ENCODE peak calls at places on chromosomes 16 and 17, in ten cellular contexts. X, R, I, A, N, S, G, V, Y and E are unnamed samples.

GRCh38 chr16:16178455-16179162 is 44.7 kb downstream of the ABCC6 start:
- DNase-seq in R (no peak), X (no peak), N (no peak), Y (no peak), V (no peak), G (no peak), I (no peak), S (no peak), A (no peak), E (no peak)

GRCh38 chr17:8360260-8360659 is 16.2 kb downstream of the KRABD2 start:
- DNase-seq in A (no peak), R (no peak), S (no peak), V (no peak), G (no peak), X (no peak), N (no peak), I (no peak), Y (no peak), E (no peak)

GRCh38 chr17:61470530-61471136 is 18.4 kb downstream of the TBX4 start:
- DNase-seq in A (no peak), G (no peak), Y (no peak), V (no peak), I (no peak), R (no peak), S (no peak), N (no peak), X (no peak), E (no peak)

GRCh38 chr16:19749571-19750080 is 31.6 kb downstream of the IQCK start:
- DNase-seq in G (no peak), X (no peak), V (no peak), Y (no peak), N (no peak), I (no peak), R (no peak), A (no peak), S (no peak), E (no peak)

GRCh38 chr17:44820631-44821196 is 9.4 kb downstream of the GJC1 start:
- DNase-seq in A (no peak), G (no peak), Y (peak), N (no peak), S (no peak), I (peak), X (peak), R (peak), V (peak), E (no peak)

GRCh38 chr17:52744179-52744578 is 585.7 kb upstream of the CA10 start:
- DNase-seq in S (no peak), V (no peak), Y (no peak), N (no peak), X (no peak), G (no peak), A (no peak), R (no peak), I (no peak), E (no peak)

GRCh38 chr17:47204722-47205418 is 4.3 kb upstream of the MYL4 start:
- DNase-seq in S (no peak), G (peak), R (no peak), X (peak), N (peak), I (peak), Y (no peak), A (peak), V (peak), E (peak)

GRCh38 chr17:38748329-38749221 is at the start of gene PCGF2:
- DNase-seq in I (peak), R (peak), X (peak), V (peak), A (no peak), Y (peak), S (no peak), G (no peak), N (no peak), E (no peak)

GRCh38 chr17:35849469-35850348 is 19.0 kb downstream of the HEATR9 start:
- DNase-seq in R (peak), A (peak), V (peak), Y (peak), I (peak), S (peak), X (peak), G (peak), N (peak), E (peak)

GRCh38 chr16:4370570-4371480 is 823 bp upstream of the VASN start:
- DNase-seq in Y (no peak), G (no peak), X (peak), V (no peak), R (peak), A (no peak), N (no peak), I (no peak), S (no peak), E (no peak)

GRCh38 chr17:1005361-1005946 is 8.5 kb downstream of the TIMM22 start:
- DNase-seq in Y (no peak), I (peak), X (peak), N (no peak), A (no peak), R (peak), V (no peak), S (no peak), G (no peak), E (no peak)

GRCh38 chr17:49210158-49211029 is at the start of the genes ABI3 and GNGT2:
- DNase-seq in S (no peak), I (no peak), V (no peak), Y (no peak), X (no peak), N (peak), R (peak), A (peak), G (peak), E (peak)

GRCh38 chr16:82192665-82193064 is 22.6 kb upstream of the MPHOSPH6 start:
- DNase-seq in A (no peak), S (no peak), G (no peak), R (peak), N (no peak), Y (no peak), X (no peak), I (no peak), V (no peak), E (peak)

GRCh38 chr17:7839199-7839889 is 5.3 kb downstream of the KDM6B start:
- DNase-seq in V (no peak), N (no peak), I (no peak), Y (no peak), R (no peak), X (no peak), G (no peak), S (no peak), A (no peak), E (no peak)

GRCh38 chr16:69270395-69270794 is 40.8 kb upstream of the VPS4A start:
- DNase-seq in Y (no peak), V (no peak), N (no peak), S (no peak), G (no peak), A (no peak), R (peak), X (no peak), I (no peak), E (no peak)

GRCh38 chr16:87048038-87048743 is 269.0 kb downstream of the C16orf95 start:
- DNase-seq in A (no peak), N (no peak), X (no peak), S (no peak), R (no peak), G (no peak), I (no peak), Y (no peak), V (no peak), E (no peak)

GRCh38 chr17:31490991-31491793 is 99.7 kb downstream of the RAB11FIP4 start:
- DNase-seq in A (no peak), X (no peak), R (no peak), V (no peak), I (no peak), N (no peak), S (no peak), Y (no peak), G (no peak), E (no peak)

GRCh38 chr17:77420804-77421634 is 280.2 kb downstream of the SEC14L1 start:
- DNase-seq in I (peak), V (no peak), X (peak), R (peak), G (peak), S (no peak), Y (peak), N (peak), A (peak), E (no peak)

GRCh38 chr16:66569827-66570405 is 3.7 kb downstream of the CMTM1 start:
- DNase-seq in R (peak), I (no peak), N (no peak), A (no peak), Y (no peak), V (no peak), G (no peak), S (no peak), X (no peak), E (no peak)

GRCh38 chr17:8563024-8563776 is 67.3 kb downstream of the MYH10 start:
- DNase-seq in X (no peak), A (no peak), R (no peak), Y (no peak), V (no peak), G (no peak), I (no peak), N (no peak), S (no peak), E (no peak)

GRCh38 chr17:68100000-68100641 is 64.6 kb downstream of the KPNA2 start:
- DNase-seq in R (no peak), G (no peak), N (no peak), X (no peak), V (no peak), I (no peak), S (no peak), Y (no peak), A (no peak), E (no peak)

GRCh38 chr16:77974883-77975282 is 47.5 kb upstream of the CLEC3A start:
- DNase-seq in N (no peak), V (peak), Y (no peak), S (no peak), A (no peak), R (peak), I (no peak), X (peak), G (no peak), E (no peak)

GRCh38 chr16:84547539-84548058 is 43.1 kb upstream of the MEAK7 start:
- DNase-seq in X (no peak), G (no peak), A (no peak), Y (peak), S (no peak), V (no peak), N (no peak), I (no peak), R (peak), E (no peak)

GRCh38 chr16:22206847-22207714 is 1.0 kb downstream of the EEF2K start:
- DNase-seq in R (peak), I (peak), Y (no peak), S (no peak), V (peak), N (peak), X (peak), G (peak), A (peak), E (peak)

GRCh38 chr17:37489197-37490001 is at the start of gene DUSP14:
- DNase-seq in I (peak), R (peak), A (peak), N (peak), S (peak), X (peak), Y (peak), V (peak), G (peak), E (peak)

GRCh38 chr16:76729525-76729924 is 452.3 kb downstream of the CNTNAP4 start:
- DNase-seq in I (no peak), V (no peak), Y (no peak), G (no peak), X (peak), A (no peak), R (peak), S (no peak), N (no peak), E (no peak)

GRCh38 chr17:46044286-46044928 is 45.4 kb downstream of the STH start:
- DNase-seq in S (no peak), A (peak), R (peak), V (peak), Y (peak), X (peak), G (peak), N (no peak), I (peak), E (peak)

GRCh38 chr17:57352658-57353057 is 96.3 kb downstream of the MSI2 start:
- DNase-seq in X (no peak), N (no peak), S (no peak), R (no peak), V (peak), A (no peak), I (no peak), Y (no peak), G (no peak), E (no peak)

GRCh38 chr17:39921323-39921722 is 2.9 kb upstream of the GSDMB start:
- DNase-seq in N (no peak), R (no peak), I (no peak), A (no peak), S (no peak), X (no peak), Y (no peak), V (no peak), G (peak), E (no peak)

GRCh38 chr17:45307290-45308015 is 9.4 kb downstream of the MAP3K14 start:
- DNase-seq in R (peak), I (peak), A (no peak), G (peak), S (no peak), V (peak), N (no peak), X (peak), Y (no peak), E (peak)

GRCh38 chr16:66623755-66624154 is 19.3 kb downstream of the CMTM3 start:
- DNase-seq in G (no peak), I (no peak), N (no peak), S (no peak), Y (no peak), R (peak), A (no peak), V (no peak), X (no peak), E (no peak)

GRCh38 chr17:28968269-28968913 is 17.1 kb upstream of the PHF12 start:
- DNase-seq in Y (no peak), V (no peak), I (no peak), G (no peak), A (no peak), N (no peak), S (no peak), R (peak), X (peak), E (no peak)

GRCh38 chr17:80836971-80837481 is 154.6 kb upstream of the CHMP6 start:
- DNase-seq in X (no peak), S (no peak), Y (no peak), V (no peak), R (no peak), N (no peak), A (no peak), I (no peak), G (no peak), E (no peak)

GRCh38 chr16:56260378-56260987 is 69.2 kb downstream of the GNAO1 start:
- DNase-seq in Y (no peak), I (no peak), V (no peak), G (no peak), X (no peak), R (no peak), N (no peak), A (no peak), S (no peak), E (no peak)

GRCh38 chr17:62616993-62617893 is 10.2 kb upstream of the MRC2 start:
- DNase-seq in Y (no peak), A (no peak), S (no peak), V (no peak), R (peak), X (no peak), I (no peak), N (no peak), G (no peak), E (no peak)

GRCh38 chr16:4692460-4693295 is 684 bp upstream of the NUDT16L1 start:
- DNase-seq in N (no peak), R (peak), V (no peak), I (no peak), Y (no peak), S (no peak), G (no peak), X (no peak), A (no peak), E (no peak)

GRCh38 chr16:8859913-8860881 is 8.6 kb downstream of the CARHSP1 start:
- DNase-seq in A (no peak), V (no peak), S (no peak), I (no peak), R (peak), G (no peak), Y (no peak), N (no peak), X (no peak), E (no peak)

GRCh38 chr17:15109608-15110007 is 155.5 kb downstream of the PMP22 start:
- DNase-seq in N (no peak), I (no peak), X (no peak), S (no peak), R (no peak), G (no peak), V (no peak), A (no peak), Y (no peak), E (no peak)

GRCh38 chr17:77817953-77818352 is 140.6 kb upstream of the TNRC6C start:
- DNase-seq in A (no peak), I (no peak), S (no peak), N (no peak), V (no peak), X (no peak), G (no peak), R (no peak), Y (no peak), E (no peak)